ENCODE peak calls at places on chromosomes 11 and 22, in six cellular contexts. S is NCI-H1105 treated with DMSO at 0.1 percent for 48 hours; N is CD4-positive, alpha-beta T cell; U is CD4-positive, alpha-beta memory T cell; I is fibroblast of pulmonary artery; J is progenitor cell of endocrine pancreas. G is an unnamed sample.

GRCh38 chr11:1650034-1650917 is 20.7 kb downstream of the KRTAP5-5 start:
- DNase-seq in S (no peak), J (no peak), I (no peak), N (no peak), U (no peak), G (no peak)

GRCh38 chr11:22151795-22152194 is 41.1 kb upstream of the ANO5 start:
- DNase-seq in J (no peak), U (no peak), S (no peak), N (no peak), I (no peak), G (no peak)

GRCh38 chr11:28702871-28703270 is 594.7 kb downstream of the METTL15 start:
- DNase-seq in I (no peak), U (no peak), N (no peak), J (no peak), S (no peak), G (no peak)

GRCh38 chr11:129861702-129862107 is 33.7 kb downstream of the NFRKB start:
- DNase-seq in N (no peak), U (no peak), I (peak; percentile 94), S (no peak), J (peak; percentile 37), G (no peak)

GRCh38 chr22:36913431-36914382 is at the start of gene CSF2RB:
- DNase-seq in J (no peak), N (no peak), U (no peak), S (no peak), I (peak; percentile 45), G (no peak)

GRCh38 chr11:66055021-66055420 is 2.9 kb downstream of the SF3B2 start:
- DNase-seq in J (no peak), U (no peak), N (no peak), I (no peak), S (no peak), G (no peak)

GRCh38 chr22:46810856-46811786 is 48.7 kb downstream of the TBC1D22A start:
- DNase-seq in N (no peak), U (no peak), S (no peak), I (no peak), J (no peak), G (peak; percentile 54)

GRCh38 chr11:1879941-1880720 is 11.6 kb downstream of the PRR33 start:
- DNase-seq in I (peak; percentile 59), J (no peak), U (no peak), S (no peak), N (no peak), G (no peak)

GRCh38 chr11:62108017-62108750 is 15.6 kb upstream of the INCENP start:
- DNase-seq in J (no peak), U (peak; percentile 65), S (peak; percentile 82), N (no peak), I (peak; percentile 85), G (no peak)

G was measured in type B pancreatic cell.